ENCODE peak calls at places on chromosomes 4 and X, in eight cellular contexts. One of them, this sample, is unnamed.
A peak's percentile ranks its signal among the peaks of the same experiment; 100 is the strongest.

GRCh38 chr4:86048426-86048825 is 311.4 kb downstream of the MAPK10 start:
- DNase-seq in upper lobe of right lung: no peak
- DNase-seq in adrenal gland: no peak
- DNase-seq in naive thymus-derived CD4-positive, alpha-beta T cell: no peak
- DNase-seq in PC-3: peak; percentile 69
- DNase-seq in transverse colon: no peak
- DNase-seq in colonic mucosa: no peak
- DNase-seq in fibroblast of lung: peak; percentile 63
- DNase-seq in this sample: no peak

GRCh38 chrX:17990542-17990941 is 129.4 kb upstream of the RAI2 start:
- DNase-seq in upper lobe of right lung: no peak
- DNase-seq in adrenal gland: no peak
- DNase-seq in naive thymus-derived CD4-positive, alpha-beta T cell: no peak
- DNase-seq in PC-3: no peak
- DNase-seq in transverse colon: no peak
- DNase-seq in colonic mucosa: no peak
- DNase-seq in fibroblast of lung: no peak
- DNase-seq in this sample: no peak

GRCh38 chrX:143455045-143455444 is 62.2 kb downstream of the SPANXN3 start:
- DNase-seq in upper lobe of right lung: no peak
- DNase-seq in adrenal gland: no peak
- DNase-seq in naive thymus-derived CD4-positive, alpha-beta T cell: no peak
- DNase-seq in PC-3: no peak
- DNase-seq in transverse colon: no peak
- DNase-seq in colonic mucosa: no peak
- DNase-seq in fibroblast of lung: no peak
- DNase-seq in this sample: no peak

GRCh38 chr4:8090312-8090711 is 68.3 kb downstream of the ABLIM2 start:
- DNase-seq in upper lobe of right lung: no peak
- DNase-seq in adrenal gland: no peak
- DNase-seq in naive thymus-derived CD4-positive, alpha-beta T cell: peak; percentile 43
- DNase-seq in PC-3: peak; percentile 90
- DNase-seq in transverse colon: peak; percentile 85
- DNase-seq in colonic mucosa: peak; percentile 90
- DNase-seq in fibroblast of lung: peak; percentile 71
- DNase-seq in this sample: no peak

GRCh38 chr4:83546796-83547195 is 10.9 kb downstream of the GPAT3 start:
- DNase-seq in upper lobe of right lung: no peak
- DNase-seq in adrenal gland: no peak
- DNase-seq in naive thymus-derived CD4-positive, alpha-beta T cell: no peak
- DNase-seq in PC-3: no peak
- DNase-seq in transverse colon: no peak
- DNase-seq in colonic mucosa: no peak
- DNase-seq in fibroblast of lung: no peak
- DNase-seq in this sample: no peak

GRCh38 chr4:118282692-118283091 is 70.1 kb downstream of the PRSS12 start:
- DNase-seq in upper lobe of right lung: no peak
- DNase-seq in adrenal gland: no peak
- DNase-seq in naive thymus-derived CD4-positive, alpha-beta T cell: no peak
- DNase-seq in PC-3: peak; percentile 59
- DNase-seq in transverse colon: no peak
- DNase-seq in colonic mucosa: no peak
- DNase-seq in fibroblast of lung: peak; percentile 75
- DNase-seq in this sample: no peak

GRCh38 chr4:129641179-129641578 is 545.2 kb downstream of the C4orf33 start:
- DNase-seq in upper lobe of right lung: no peak
- DNase-seq in adrenal gland: peak; percentile 64
- DNase-seq in naive thymus-derived CD4-positive, alpha-beta T cell: peak; percentile 28
- DNase-seq in PC-3: peak; percentile 67
- DNase-seq in transverse colon: peak; percentile 61
- DNase-seq in colonic mucosa: peak; percentile 56
- DNase-seq in fibroblast of lung: peak; percentile 34
- DNase-seq in this sample: no peak

GRCh38 chr4:7282094-7282370 is 89.7 kb downstream of the SORCS2 start:
- DNase-seq in upper lobe of right lung: no peak
- DNase-seq in adrenal gland: no peak
- DNase-seq in naive thymus-derived CD4-positive, alpha-beta T cell: no peak
- DNase-seq in PC-3: no peak
- DNase-seq in transverse colon: no peak
- DNase-seq in colonic mucosa: no peak
- DNase-seq in fibroblast of lung: no peak
- DNase-seq in this sample: no peak

GRCh38 chr4:3684546-3684945 is 81.6 kb upstream of the ADRA2C start:
- DNase-seq in upper lobe of right lung: peak; percentile 30
- DNase-seq in adrenal gland: no peak
- DNase-seq in naive thymus-derived CD4-positive, alpha-beta T cell: no peak
- DNase-seq in PC-3: no peak
- DNase-seq in transverse colon: no peak
- DNase-seq in colonic mucosa: no peak
- DNase-seq in fibroblast of lung: no peak
- DNase-seq in this sample: no peak

GRCh38 chrX:107775734-107776511 is at the start of gene TSC22D3:
- DNase-seq in upper lobe of right lung: peak; percentile 90
- DNase-seq in adrenal gland: peak; percentile 77
- DNase-seq in naive thymus-derived CD4-positive, alpha-beta T cell: peak; percentile 66
- DNase-seq in PC-3: peak; percentile 70
- DNase-seq in transverse colon: peak; percentile 81
- DNase-seq in colonic mucosa: peak; percentile 71
- DNase-seq in fibroblast of lung: peak; percentile 54
- DNase-seq in this sample: peak; percentile 60

GRCh38 chrX:110228453-110228852 is 89.4 kb downstream of the AMMECR1 start:
- DNase-seq in upper lobe of right lung: no peak
- DNase-seq in adrenal gland: no peak
- DNase-seq in naive thymus-derived CD4-positive, alpha-beta T cell: no peak
- DNase-seq in PC-3: no peak
- DNase-seq in transverse colon: no peak
- DNase-seq in colonic mucosa: no peak
- DNase-seq in fibroblast of lung: no peak
- DNase-seq in this sample: no peak

GRCh38 chrX:17590892-17591740 is 146.2 kb upstream of the SCML1 start:
- DNase-seq in upper lobe of right lung: no peak
- DNase-seq in adrenal gland: peak; percentile 59
- DNase-seq in naive thymus-derived CD4-positive, alpha-beta T cell: no peak
- DNase-seq in PC-3: peak; percentile 79
- DNase-seq in transverse colon: peak; percentile 59
- DNase-seq in colonic mucosa: peak; percentile 64
- DNase-seq in fibroblast of lung: peak; percentile 75
- DNase-seq in this sample: no peak

GRCh38 chr4:81136161-81136910 is 78.7 kb downstream of the PRKG2 start:
- DNase-seq in upper lobe of right lung: no peak
- DNase-seq in adrenal gland: no peak
- DNase-seq in naive thymus-derived CD4-positive, alpha-beta T cell: no peak
- DNase-seq in PC-3: peak; percentile 70
- DNase-seq in transverse colon: no peak
- DNase-seq in colonic mucosa: no peak
- DNase-seq in fibroblast of lung: peak; percentile 93
- DNase-seq in this sample: no peak

GRCh38 chrX:53421772-53422090 is 723 bp downstream of the SMC1A start:
- DNase-seq in upper lobe of right lung: no peak
- DNase-seq in adrenal gland: no peak
- DNase-seq in naive thymus-derived CD4-positive, alpha-beta T cell: no peak
- DNase-seq in PC-3: no peak
- DNase-seq in transverse colon: no peak
- DNase-seq in colonic mucosa: no peak
- DNase-seq in fibroblast of lung: no peak
- DNase-seq in this sample: no peak

GRCh38 chr4:113979973-113980615 is 647 bp upstream of the ARSJ start:
- DNase-seq in upper lobe of right lung: no peak
- DNase-seq in adrenal gland: no peak
- DNase-seq in naive thymus-derived CD4-positive, alpha-beta T cell: no peak
- DNase-seq in PC-3: peak; percentile 38
- DNase-seq in transverse colon: no peak
- DNase-seq in colonic mucosa: no peak
- DNase-seq in fibroblast of lung: peak; percentile 68
- DNase-seq in this sample: no peak

GRCh38 chr4:113978561-113979156 is 788 bp downstream of the ARSJ start:
- DNase-seq in upper lobe of right lung: peak; percentile 58
- DNase-seq in adrenal gland: no peak
- DNase-seq in naive thymus-derived CD4-positive, alpha-beta T cell: no peak
- DNase-seq in PC-3: peak; percentile 40
- DNase-seq in transverse colon: no peak
- DNase-seq in colonic mucosa: no peak
- DNase-seq in fibroblast of lung: peak; percentile 43
- DNase-seq in this sample: no peak

GRCh38 chr4:113979157-113979972 is at the start of gene ARSJ:
- DNase-seq in upper lobe of right lung: peak; percentile 82
- DNase-seq in adrenal gland: peak; percentile 53
- DNase-seq in naive thymus-derived CD4-positive, alpha-beta T cell: peak; percentile 2
- DNase-seq in PC-3: peak; percentile 64
- DNase-seq in transverse colon: peak; percentile 54
- DNase-seq in colonic mucosa: peak; percentile 63
- DNase-seq in fibroblast of lung: peak; percentile 86
- DNase-seq in this sample: no peak

GRCh38 chr4:113976937-113977855 is 2.3 kb downstream of the ARSJ start:
- DNase-seq in upper lobe of right lung: no peak
- DNase-seq in adrenal gland: no peak
- DNase-seq in naive thymus-derived CD4-positive, alpha-beta T cell: no peak
- DNase-seq in PC-3: no peak
- DNase-seq in transverse colon: no peak
- DNase-seq in colonic mucosa: no peak
- DNase-seq in fibroblast of lung: peak; percentile 50
- DNase-seq in this sample: no peak

DNA sequence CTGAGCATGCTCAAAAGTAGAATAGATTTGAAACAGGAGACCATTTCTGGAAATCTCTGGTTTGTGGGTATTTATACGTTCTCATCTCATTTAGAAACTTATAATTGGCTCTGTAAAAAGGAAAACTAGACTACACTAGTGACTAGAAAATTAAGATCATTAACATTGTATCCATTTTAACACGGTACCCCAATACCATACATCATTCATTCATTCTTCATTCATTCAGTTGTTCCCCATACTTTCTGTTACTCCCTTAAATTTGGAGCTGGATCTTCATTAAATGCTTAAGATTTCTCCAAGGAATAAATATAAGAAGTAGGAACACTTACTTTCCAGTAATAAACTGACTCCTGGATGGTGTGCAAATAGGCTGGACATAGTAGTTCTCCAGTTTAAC is 1.3 kb downstream of the ARSJ start:
- DNase-seq in upper lobe of right lung: no peak
- DNase-seq in adrenal gland: no peak
- DNase-seq in naive thymus-derived CD4-positive, alpha-beta T cell: no peak
- DNase-seq in PC-3: no peak
- DNase-seq in transverse colon: no peak
- DNase-seq in colonic mucosa: no peak
- DNase-seq in fibroblast of lung: no peak
- DNase-seq in this sample: no peak
- H3K36me3 ChIP-seq in upper lobe of right lung: no peaks in the 10 kb centered on the region
- H3K36me3 ChIP-seq in adrenal gland: no peaks in the 10 kb centered on the region
- H3K36me3 ChIP-seq in naive thymus-derived CD4-positive, alpha-beta T cell: no peaks in the 10 kb centered on the region
- H3K36me3 ChIP-seq in PC-3: peaks cover 6% of the 10 kb centered on the region
- H3K36me3 ChIP-seq in transverse colon: no peaks in the 10 kb centered on the region
- H3K36me3 ChIP-seq in colonic mucosa: no peaks in the 10 kb centered on the region
- H3K36me3 ChIP-seq in fibroblast of lung: peaks cover 2% of the 10 kb centered on the region
- H3K36me3 ChIP-seq in this sample: no peaks in the 10 kb centered on the region

DNA sequence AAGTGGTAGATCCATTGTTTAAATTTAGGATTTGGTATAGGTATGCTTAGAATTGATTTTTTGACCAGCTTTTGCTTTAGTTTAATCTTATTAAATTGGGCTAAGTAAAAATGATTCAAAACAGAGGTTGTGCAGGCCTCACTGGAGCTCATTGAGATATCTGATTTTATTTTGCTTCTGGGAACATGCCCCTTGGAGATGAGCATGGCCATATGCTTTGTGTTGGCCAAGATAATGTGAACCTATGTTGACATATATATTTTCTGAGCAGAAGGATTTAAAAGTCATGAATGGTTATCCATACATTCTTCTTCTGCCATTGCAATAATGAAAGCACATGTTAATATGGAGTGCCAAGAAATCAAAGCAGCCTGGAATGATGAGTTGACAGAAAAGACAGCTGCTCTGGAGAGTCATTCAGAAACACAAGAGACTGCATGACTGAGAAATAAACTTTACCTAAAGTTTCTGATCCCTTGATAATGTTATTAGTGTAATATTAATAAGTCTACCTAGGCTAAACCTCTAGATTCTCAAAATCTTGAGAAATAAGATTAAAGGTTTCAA is 489.7 kb upstream of the GNPDA2 start:
- DNase-seq in upper lobe of right lung: no peak
- DNase-seq in adrenal gland: no peak
- DNase-seq in naive thymus-derived CD4-positive, alpha-beta T cell: no peak
- DNase-seq in PC-3: no peak
- DNase-seq in transverse colon: no peak
- DNase-seq in colonic mucosa: no peak
- DNase-seq in fibroblast of lung: no peak
- DNase-seq in this sample: no peak
- H3K27ac ChIP-seq in upper lobe of right lung: no peak overlapping the region
- H3K27ac ChIP-seq in adrenal gland: no peak overlapping the region
- H3K27ac ChIP-seq in naive thymus-derived CD4-positive, alpha-beta T cell: no peak overlapping the region
- H3K27ac ChIP-seq in PC-3: no peak overlapping the region
- H3K27ac ChIP-seq in transverse colon: no peak overlapping the region
- H3K27ac ChIP-seq in colonic mucosa: no peak overlapping the region
- H3K27ac ChIP-seq in fibroblast of lung: no peak overlapping the region
- H3K27ac ChIP-seq in this sample: no peak overlapping the region

GRCh38 chr4:113179091-113179490 is 129.6 kb downstream of the ANK2 start:
- DNase-seq in upper lobe of right lung: no peak
- DNase-seq in adrenal gland: no peak
- DNase-seq in naive thymus-derived CD4-positive, alpha-beta T cell: no peak
- DNase-seq in PC-3: no peak
- DNase-seq in transverse colon: no peak
- DNase-seq in colonic mucosa: no peak
- DNase-seq in fibroblast of lung: no peak
- DNase-seq in this sample: no peak
- H3K36me3 ChIP-seq in upper lobe of right lung: no peaks in the 10 kb centered on the region
- H3K36me3 ChIP-seq in adrenal gland: no peaks in the 10 kb centered on the region
- H3K36me3 ChIP-seq in naive thymus-derived CD4-positive, alpha-beta T cell: no peaks in the 10 kb centered on the region
- H3K36me3 ChIP-seq in PC-3: no peaks in the 10 kb centered on the region
- H3K36me3 ChIP-seq in transverse colon: no peaks in the 10 kb centered on the region
- H3K36me3 ChIP-seq in colonic mucosa: no peaks in the 10 kb centered on the region
- H3K36me3 ChIP-seq in fibroblast of lung: no peaks in the 10 kb centered on the region
- H3K36me3 ChIP-seq in this sample: no peaks in the 10 kb centered on the region

GRCh38 chr4:48129307-48130014 is 4.6 kb downstream of the TXK start:
- DNase-seq in upper lobe of right lung: no peak
- DNase-seq in adrenal gland: no peak
- DNase-seq in naive thymus-derived CD4-positive, alpha-beta T cell: no peak
- DNase-seq in PC-3: peak; percentile 3
- DNase-seq in transverse colon: peak; percentile 52
- DNase-seq in colonic mucosa: peak; percentile 31
- DNase-seq in fibroblast of lung: no peak
- DNase-seq in this sample: no peak

GRCh38 chr4:48126621-48127020 is 7.4 kb downstream of the TXK start:
- DNase-seq in upper lobe of right lung: no peak
- DNase-seq in adrenal gland: no peak
- DNase-seq in naive thymus-derived CD4-positive, alpha-beta T cell: no peak
- DNase-seq in PC-3: no peak
- DNase-seq in transverse colon: no peak
- DNase-seq in colonic mucosa: no peak
- DNase-seq in fibroblast of lung: no peak
- DNase-seq in this sample: no peak

GRCh38 chr4:48130100-48130499 is 4.0 kb downstream of the TXK start:
- DNase-seq in upper lobe of right lung: no peak
- DNase-seq in adrenal gland: no peak
- DNase-seq in naive thymus-derived CD4-positive, alpha-beta T cell: no peak
- DNase-seq in PC-3: no peak
- DNase-seq in transverse colon: no peak
- DNase-seq in colonic mucosa: no peak
- DNase-seq in fibroblast of lung: no peak
- DNase-seq in this sample: no peak

GRCh38 chr4:48127231-48127881 is 6.7 kb downstream of the TXK start:
- DNase-seq in upper lobe of right lung: no peak
- DNase-seq in adrenal gland: no peak
- DNase-seq in naive thymus-derived CD4-positive, alpha-beta T cell: no peak
- DNase-seq in PC-3: peak; percentile 30
- DNase-seq in transverse colon: no peak
- DNase-seq in colonic mucosa: no peak
- DNase-seq in fibroblast of lung: peak; percentile 16
- DNase-seq in this sample: no peak

GRCh38 chr4:48127882-48128394 is 6.1 kb downstream of the TXK start:
- DNase-seq in upper lobe of right lung: peak; percentile 71
- DNase-seq in adrenal gland: peak; percentile 59
- DNase-seq in naive thymus-derived CD4-positive, alpha-beta T cell: peak; percentile 74
- DNase-seq in PC-3: peak; percentile 91
- DNase-seq in transverse colon: peak; percentile 63
- DNase-seq in colonic mucosa: peak; percentile 70
- DNase-seq in fibroblast of lung: peak; percentile 99
- DNase-seq in this sample: peak; percentile 34
- H3K27ac ChIP-seq in upper lobe of right lung: peak overlapping the region; percentile 63
- H3K27ac ChIP-seq in adrenal gland: no peak overlapping the region
- H3K27ac ChIP-seq in naive thymus-derived CD4-positive, alpha-beta T cell: peak overlapping the region; percentile 79
- H3K27ac ChIP-seq in PC-3: peak overlapping the region; percentile 31
- H3K27ac ChIP-seq in transverse colon: peak overlapping the region; percentile 18
- H3K27ac ChIP-seq in colonic mucosa: no peak overlapping the region
- H3K27ac ChIP-seq in fibroblast of lung: peak overlapping the region; percentile 61
- H3K27ac ChIP-seq in this sample: peak overlapping the region; percentile 10